ENCODE peak calls at places on chromosomes 4 and X, in five cellular contexts. O, M, H, L and N are unnamed samples.

GRCh38 chr4:182145360-182145905 is 97.8 kb upstream of the TENM3 start:
- DNase-seq in O (no peak), M (no peak), H (no peak), L (no peak), N (no peak)

GRCh38 chrX:13285229-13285628 is 34.6 kb downstream of the ATXN3L start:
- DNase-seq in O (no peak), M (no peak), H (no peak), L (no peak), N (no peak)

GRCh38 chrX:86002076-86002896 is 45.1 kb downstream of the CHM start:
- DNase-seq in O (no peak), M (peak; percentile 7), H (peak; percentile 57), L (peak; percentile 83), N (no peak)

GRCh38 chr4:177177446-177178160 is 132.1 kb upstream of the NEIL3 start:
- DNase-seq in O (no peak), M (no peak), H (no peak), L (no peak), N (no peak)

GRCh38 chr4:113028074-113028473 is 21.4 kb upstream of the ANK2 start:
- DNase-seq in O (no peak), M (no peak), H (no peak), L (no peak), N (no peak)

GRCh38 chr4:187118731-187119130 is 395.1 kb upstream of the FAT1 start:
- DNase-seq in O (no peak), M (no peak), H (no peak), L (no peak), N (no peak)

GRCh38 chrX:42930951-42931350 is 153.0 kb upstream of the PPP1R2C start:
- DNase-seq in O (no peak), M (no peak), H (no peak), L (no peak), N (no peak)

GRCh38 chr4:127055349-127055748 is 577.4 kb upstream of the INTU start:
- DNase-seq in O (peak; percentile 39), M (no peak), H (no peak), L (no peak), N (no peak)

GRCh38 chr4:68724426-68724825 is 54.0 kb upstream of the UGT2B15 start:
- DNase-seq in O (no peak), M (no peak), H (no peak), L (no peak), N (no peak)

GRCh38 chr4:111839186-111839585 is 306.1 kb upstream of the FAM241A start:
- DNase-seq in O (no peak), M (no peak), H (no peak), L (no peak), N (no peak)

GRCh38 chrX:9942086-9942485 is 25.1 kb upstream of the CLDN34 start:
- DNase-seq in O (no peak), M (no peak), H (no peak), L (no peak), N (no peak)

GRCh38 chr4:6501171-6501570 is 28.8 kb upstream of the PPP2R2C start:
- DNase-seq in O (no peak), M (no peak), H (no peak), L (no peak), N (peak; percentile 34)

GRCh38 chr4:7335363-7336066 is 99.2 kb downstream of the PSAPL1 start:
- DNase-seq in O (peak; percentile 88), M (peak; percentile 42), H (peak; percentile 91), L (peak; percentile 36), N (no peak)

GRCh38 chr4:31039382-31039781 is 319.2 kb downstream of the PCDH7 start:
- DNase-seq in O (no peak), M (no peak), H (no peak), L (no peak), N (no peak)

GRCh38 chrX:6026980-6027379 is 201.7 kb downstream of the NLGN4X start:
- DNase-seq in O (no peak), M (no peak), H (no peak), L (no peak), N (no peak)

GRCh38 chr4:8441499-8442091 is 1.0 kb downstream of the TRMT44 start:
- DNase-seq in O (no peak), M (no peak), H (no peak), L (no peak), N (no peak)

GRCh38 chr4:8439914-8440490 is 521 bp downstream of the ACOX3 start:
- DNase-seq in O (peak; percentile 30), M (no peak), H (peak; percentile 48), L (peak; percentile 41), N (no peak)

GRCh38 chr4:8443801-8444200 is 3.2 kb downstream of the TRMT44 start:
- DNase-seq in O (no peak), M (no peak), H (no peak), L (no peak), N (no peak)

GRCh38 chr4:8440491-8441311 is at the start of the genes ACOX3 and TRMT44:
- DNase-seq in O (peak; percentile 93), M (peak; percentile 78), H (peak; percentile 93), L (peak; percentile 80), N (no peak)

GRCh38 chr4:8442596-8443358 is 2.2 kb downstream of the TRMT44 start:
- DNase-seq in O (no peak), M (no peak), H (no peak), L (no peak), N (no peak)
- H3K4me3 ChIP-seq in O (peak overlapping the region; percentile 100), M (no peak overlapping the region), H (no peak overlapping the region), L (peak overlapping the region; percentile 3), N (no peak overlapping the region)

GRCh38 chr4:183200453-183200852 is 101.4 kb downstream of the WWC2 start:
- DNase-seq in O (peak; percentile 23), M (no peak), H (peak; percentile 86), L (no peak), N (no peak)
- TF ChIP-seq POLR2AphosphoS5 in O (no peak), M (no peak), H (no peak), L (no peak), N (no peak)

GRCh38 chrX:78104447-78105176 is 564 bp downstream of the PGK1 start:
- DNase-seq in O (peak; percentile 23), M (no peak), H (peak; percentile 82), L (peak; percentile 75), N (no peak)

GRCh38 chrX:78103001-78103634 is 930 bp upstream of the PGK1 start:
- DNase-seq in O (no peak), M (no peak), H (no peak), L (no peak), N (no peak)

GRCh38 chrX:78103656-78104446 is at the start of gene PGK1:
- DNase-seq in O (peak; percentile 94), M (peak; percentile 89), H (peak; percentile 95), L (peak; percentile 87), N (peak; percentile 95)

GRCh38 chrX:78106651-78106986 is 2.6 kb downstream of the PGK1 start:
- DNase-seq in O (no peak), M (no peak), H (no peak), L (no peak), N (no peak)

GRCh38 chrX:78105944-78106650 is 2.0 kb downstream of the PGK1 start:
- DNase-seq in O (no peak), M (no peak), H (no peak), L (no peak), N (no peak)
- H3K4me3 ChIP-seq in O (peak overlapping the region; percentile 72), M (peak overlapping the region; percentile 90), H (no peak overlapping the region), L (peak overlapping the region; percentile 80), N (peak overlapping the region; percentile 61)

GRCh38 chr4:129453524-129453923 is 357.6 kb downstream of the C4orf33 start:
- DNase-seq in O (no peak), M (no peak), H (no peak), L (no peak), N (no peak)

DNA sequence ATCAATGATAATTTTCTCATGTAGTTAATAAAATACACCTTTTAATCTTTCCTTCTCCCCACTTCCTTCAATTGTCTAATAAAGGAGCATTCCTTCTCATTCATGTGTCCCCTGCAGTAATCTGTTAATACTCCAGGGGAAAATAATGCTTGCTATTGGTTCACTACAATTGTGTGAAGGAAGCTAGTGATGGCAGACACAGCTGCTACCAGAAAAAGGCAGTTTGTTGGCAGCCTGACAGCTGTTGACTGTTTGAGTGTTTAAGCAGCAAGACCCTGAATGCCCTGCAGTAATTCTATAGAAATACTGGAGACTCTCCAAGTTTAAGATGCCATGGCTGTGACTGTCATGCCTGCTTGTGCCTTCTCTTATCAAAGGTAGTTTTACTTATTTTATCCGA is 359.5 kb downstream of the C4orf33 start:
- DNase-seq in O (no peak), M (no peak), H (no peak), L (no peak), N (no peak)
- TF ChIP-seq POLR2AphosphoS5 in O (no peak), M (no peak), H (no peak), L (no peak), N (no peak)

DNA sequence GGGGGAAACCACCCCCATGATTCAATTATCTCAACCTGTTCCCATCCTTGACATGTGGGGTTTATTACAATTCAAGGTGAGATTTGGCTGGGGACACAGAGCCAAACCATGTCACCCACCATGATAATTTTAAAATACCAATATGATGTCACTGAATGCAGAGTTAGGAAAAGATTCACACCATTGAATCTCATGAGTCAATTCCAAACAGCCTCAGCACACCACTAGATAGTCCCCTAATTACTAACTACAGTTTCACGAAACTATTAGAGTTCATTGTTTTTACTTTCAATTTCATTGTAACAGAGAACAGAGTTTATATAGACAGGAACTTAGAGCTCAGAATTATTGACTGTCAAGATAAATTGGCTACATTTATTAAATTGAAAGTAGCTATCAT is 410.2 kb downstream of the FAM47A start:
- DNase-seq in O (no peak), M (no peak), H (no peak), L (no peak), N (no peak)
- H3K4me3 ChIP-seq in O (no peak overlapping the region), M (no peak overlapping the region), H (no peak overlapping the region), L (no peak overlapping the region), N (no peak overlapping the region)